ENCODE peak calls at places on chromosomes 13 and 19, in four cellular contexts. P is NCI-H2081, U is tibial artery, F is neuronal stem cell. W is an unnamed sample.
A peak's percentile ranks its signal among the peaks of the same experiment; 100 is the strongest.

GRCh38 chr13:26219726-26220125 is 2.4 kb downstream of the RNF6 start:
- DNase-seq in P (no peak), U (no peak), F (no peak), W (no peak)

GRCh38 chr19:32576790-32577189 is 4.2 kb upstream of the PDCD5 start:
- DNase-seq in P (no peak), U (no peak), F (no peak), W (no peak)

GRCh38 chr19:51347209-51347928 is 5.4 kb upstream of the VSIG10L start:
- DNase-seq in P (no peak), U (no peak), F (no peak), W (no peak)

GRCh38 chr19:12866416-12867119 is 14.7 kb downstream of the DNASE2 start:
- DNase-seq in P (no peak), U (no peak), F (no peak), W (no peak)

GRCh38 chr13:99385940-99386339 is 78.7 kb upstream of the GPR183 start:
- DNase-seq in P (no peak), U (no peak), F (no peak), W (no peak)

GRCh38 chr13:40660270-40660669 is 6.2 kb downstream of the FOXO1 start:
- DNase-seq in P (no peak), U (no peak), F (no peak), W (no peak)

GRCh38 chr13:21948781-21949474 is 278.1 kb downstream of the FGF9 start:
- DNase-seq in P (no peak), U (no peak), F (no peak), W (no peak)

GRCh38 chr13:75769141-75769905 is 133.2 kb downstream of the LMO7 start:
- DNase-seq in P (peak; percentile 1), U (no peak), F (no peak), W (no peak)

GRCh38 chr13:21674271-21675009 is 3.6 kb downstream of the FGF9 start:
- DNase-seq in P (peak; percentile 67), U (no peak), F (peak; percentile 39), W (no peak)

GRCh38 chr13:21058361-21058760 is 3.0 kb downstream of the LATS2 start:
- DNase-seq in P (no peak), U (no peak), F (no peak), W (no peak)

GRCh38 chr19:3479177-3479818 is 1.0 kb downstream of the SMIM24 start:
- DNase-seq in P (no peak), U (no peak), F (no peak), W (no peak)

GRCh38 chr19:48985711-48986110 is 7.4 kb downstream of the GYS1 start:
- DNase-seq in P (no peak), U (no peak), F (no peak), W (no peak)

GRCh38 chr19:3465552-3465951 is 14.8 kb downstream of the SMIM24 start:
- DNase-seq in P (no peak), U (no peak), F (no peak), W (no peak)

GRCh38 chr19:51296331-51297093 is 14.9 kb upstream of the IGLON5 start:
- DNase-seq in P (no peak), U (no peak), F (no peak), W (no peak)

GRCh38 chr13:47332149-47332548 is 435.3 kb upstream of the HTR2A start:
- DNase-seq in P (no peak), U (no peak), F (no peak), W (no peak)

GRCh38 chr13:45604892-45605291 is 10.6 kb downstream of the ERICH6B start:
- DNase-seq in P (no peak), U (no peak), F (no peak), W (no peak)

GRCh38 chr13:33031277-33031676 is 15.1 kb downstream of the KL start:
- DNase-seq in P (no peak), U (no peak), F (no peak), W (no peak)

GRCh38 chr13:113852536-113853517 is 11.0 kb downstream of the GAS6 start:
- DNase-seq in P (no peak), U (peak; percentile 48), F (no peak), W (peak; percentile 16)

GRCh38 chr19:48959341-48960239 is 4.9 kb downstream of the BAX start:
- DNase-seq in P (no peak), U (no peak), F (no peak), W (no peak)

GRCh38 chr13:23684647-23685046 is 114.4 kb downstream of the TNFRSF19 start:
- DNase-seq in P (no peak), U (no peak), F (peak; percentile 15), W (no peak)

GRCh38 chr13:55497486-55497885 is 1643.2 kb upstream of the PRR20A start:
- DNase-seq in P (no peak), U (no peak), F (no peak), W (no peak)